ENCODE peak calls at places on chromosomes 1 and 21, in four cellular contexts. R is K562, O is HepG2, F is SK-N-SH. G is an unnamed sample.

GRCh38 chr1:160522622-160523345 is at the start of gene SLAMF6:
- DNase-seq in R (peak; percentile 27), O (no peak), F (no peak), G (no peak)

GRCh38 chr1:7371926-7372325 is 399.2 kb upstream of the VAMP3 start:
- DNase-seq in R (no peak), O (no peak), F (no peak), G (no peak)

GRCh38 chr1:219806642-219807041 is 121.7 kb downstream of the SLC30A10 start:
- DNase-seq in R (no peak), O (no peak), F (no peak), G (no peak)

GRCh38 chr1:196063307-196063706 is 544.9 kb downstream of the KCNT2 start:
- DNase-seq in R (no peak), O (no peak), F (no peak), G (peak; percentile 27)

GRCh38 chr1:204560590-204560989 is 44.4 kb downstream of the MDM4 start:
- DNase-seq in R (no peak), O (no peak), F (no peak), G (no peak)

GRCh38 chr1:88021529-88021928 is 662.5 kb upstream of the PKN2 start:
- DNase-seq in R (no peak), O (no peak), F (no peak), G (no peak)

GRCh38 chr1:208641881-208642280 is 397.7 kb upstream of the PLXNA2 start:
- DNase-seq in R (no peak), O (no peak), F (no peak), G (no peak)

GRCh38 chr1:46166521-46167462 is 8.1 kb upstream of the TSPAN1 start:
- DNase-seq in R (no peak), O (no peak), F (peak; percentile 14), G (no peak)

GRCh38 chr1:57422271-57423134 is 1.4 kb downstream of the DAB1 start:
- DNase-seq in R (no peak), O (no peak), F (peak; percentile 73), G (no peak)

GRCh38 chr1:65075123-65075976 is 72.7 kb upstream of the AK4 start:
- DNase-seq in R (peak; percentile 32), O (peak; percentile 57), F (peak; percentile 62), G (peak; percentile 59)

GRCh38 chr1:40640314-40641076 is 25.0 kb downstream of the RIMS3 start:
- DNase-seq in R (no peak), O (no peak), F (no peak), G (no peak)

GRCh38 chr1:31706384-31707058 is 2.7 kb upstream of the COL16A1 start:
- DNase-seq in R (no peak), O (no peak), F (peak; percentile 85), G (no peak)

GRCh38 chr1:49229555-49229954 is 452.9 kb upstream of the BEND5 start:
- DNase-seq in R (no peak), O (no peak), F (no peak), G (no peak)

GRCh38 chr1:64654519-64655341 is 90.1 kb upstream of the RAVER2 start:
- DNase-seq in R (no peak), O (no peak), F (no peak), G (no peak)

GRCh38 chr21:15255359-15256157 is 190.8 kb upstream of the NRIP1 start:
- DNase-seq in R (no peak), O (no peak), F (no peak), G (no peak)

GRCh38 chr1:153532769-153533599 is 2.8 kb downstream of the S100A6 start:
- DNase-seq in R (peak; percentile 87), O (peak; percentile 72), F (no peak), G (peak; percentile 81)

GRCh38 chr1:100810360-100810759 is 84.3 kb downstream of the EXTL2 start:
- DNase-seq in R (no peak), O (no peak), F (no peak), G (no peak)

GRCh38 chr1:217369996-217370551 is 260.8 kb downstream of the GPATCH2 start:
- DNase-seq in R (no peak), O (no peak), F (no peak), G (no peak)

GRCh38 chr1:190436615-190437014 is 41.0 kb downstream of the BRINP3 start:
- DNase-seq in R (no peak), O (peak; percentile 15), F (peak; percentile 19), G (peak; percentile 36)

GRCh38 chr1:154791292-154792278 is 78.5 kb downstream of the KCNN3 start:
- DNase-seq in R (peak; percentile 31), O (no peak), F (no peak), G (peak; percentile 21)

GRCh38 chr1:85569737-85570404 is 10.7 kb upstream of the CCN1 start:
- DNase-seq in R (no peak), O (no peak), F (no peak), G (no peak)

GRCh38 chr1:45329445-45329844 is 2.8 kb downstream of the HPDL start:
- DNase-seq in R (no peak), O (no peak), F (no peak), G (no peak)

GRCh38 chr1:77524038-77524437 is 158.4 kb downstream of the ZZZ3 start:
- DNase-seq in R (no peak), O (no peak), F (no peak), G (no peak)

GRCh38 chr1:2980073-2980791 is 41.0 kb upstream of the ACTRT2 start:
- DNase-seq in R (no peak), O (no peak), F (no peak), G (no peak)

GRCh38 chr1:113871597-113872113 is at the start of gene PTPN22:
- DNase-seq in R (no peak), O (no peak), F (no peak), G (no peak)

GRCh38 chr1:64875606-64876005 is 90.7 kb downstream of the JAK1 start:
- DNase-seq in R (no peak), O (no peak), F (no peak), G (no peak)

GRCh38 chr1:67126111-67126746 is 8.5 kb downstream of the C1orf141 start:
- DNase-seq in R (no peak), O (no peak), F (no peak), G (no peak)

GRCh38 chr1:2356911-2357845 is 34.2 kb downstream of the MORN1 start:
- DNase-seq in R (no peak), O (no peak), F (no peak), G (no peak)

GRCh38 chr21:46216132-46216747 is 12.3 kb downstream of the LSS start:
- DNase-seq in R (no peak), O (no peak), F (no peak), G (no peak)

GRCh38 chr1:46760558-46761166 is 38.2 kb upstream of the CYP4B1 start:
- DNase-seq in R (no peak), O (no peak), F (no peak), G (no peak)

GRCh38 chr21:29078884-29079765 is 5.7 kb upstream of the CCT8 start:
- DNase-seq in R (no peak), O (no peak), F (no peak), G (no peak)

GRCh38 chr1:108097057-108097456 is 103.1 kb downstream of the SLC25A24 start:
- DNase-seq in R (no peak), O (no peak), F (no peak), G (no peak)

GRCh38 chr21:42542196-42542595 is 28.5 kb downstream of the SLC37A1 start:
- DNase-seq in R (no peak), O (no peak), F (no peak), G (no peak)

GRCh38 chr1:24362982-24363614 is 43.9 kb downstream of the GRHL3 start:
- DNase-seq in R (no peak), O (no peak), F (no peak), G (peak; percentile 39)

GRCh38 chr1:24366707-24367106 is 46.9 kb downstream of the STPG1 start:
- DNase-seq in R (no peak), O (no peak), F (no peak), G (no peak)

GRCh38 chr1:24364605-24364974 is 45.4 kb downstream of the GRHL3 start:
- DNase-seq in R (no peak), O (no peak), F (no peak), G (peak; percentile 70)

GRCh38 chr1:24363994-24364393 is 44.8 kb downstream of the GRHL3 start:
- DNase-seq in R (no peak), O (no peak), F (no peak), G (no peak)

DNA sequence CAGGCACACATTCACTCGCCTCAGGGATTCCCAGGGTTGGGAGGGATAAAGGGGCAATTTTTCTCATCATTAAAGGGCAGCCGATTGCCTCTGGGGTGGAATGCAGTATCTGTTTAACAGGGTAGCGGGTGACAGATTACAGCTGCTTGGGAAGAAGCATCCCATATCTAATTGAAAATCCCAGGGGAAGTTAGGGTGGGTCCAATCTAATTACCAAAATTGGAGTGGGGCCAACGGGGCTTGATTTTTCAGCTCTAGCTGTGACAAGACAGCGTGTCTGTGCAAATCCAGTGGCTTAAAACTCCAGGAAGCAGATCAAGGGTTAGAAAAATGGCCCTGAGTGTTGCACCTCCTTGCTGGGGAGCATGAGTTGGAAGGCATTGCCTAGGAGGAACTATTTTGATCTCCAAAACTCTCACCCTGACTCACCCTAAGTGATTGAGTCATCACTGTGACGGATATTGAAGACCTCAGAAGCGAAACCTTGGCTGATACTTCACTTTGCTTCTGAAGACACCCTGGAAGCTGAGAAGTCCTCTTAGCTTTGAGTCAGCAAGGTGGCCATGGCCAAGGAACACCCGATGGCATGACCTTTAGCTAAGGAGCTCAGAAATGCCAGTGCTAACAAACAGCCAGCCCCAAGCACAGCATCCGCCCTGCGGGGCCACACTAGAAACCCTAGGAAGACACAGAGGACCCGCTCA is 46.0 kb downstream of the GRHL3 start:
- DNase-seq in R (peak; percentile 35), O (no peak), F (peak; percentile 76), G (peak; percentile 98)
- TF ChIP-seq ELF1 in R (no peak), O (no peak), F (no peak), G (no peak)

DNA sequence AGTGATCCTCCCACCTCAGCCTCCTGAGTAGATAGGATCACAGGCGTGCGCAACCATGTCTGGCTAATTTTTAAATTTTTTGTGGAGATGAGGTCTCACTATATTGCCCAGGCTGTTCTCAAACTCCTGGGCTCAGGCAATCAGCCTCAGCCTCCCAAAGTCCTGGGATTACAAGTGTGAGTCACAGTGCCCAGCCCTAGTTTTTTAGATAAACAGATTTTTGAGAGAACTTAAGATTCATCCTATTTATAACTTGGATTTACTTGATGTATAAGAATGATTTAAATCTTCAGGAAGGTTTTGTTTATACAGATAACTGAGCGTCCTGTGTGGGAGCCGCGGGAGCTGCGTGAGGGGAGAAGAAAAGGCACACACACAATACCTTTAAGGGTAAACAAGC is 26.2 kb downstream of the HEYL start:
- DNase-seq in R (no peak), O (no peak), F (no peak), G (no peak)
- H3K27ac ChIP-seq in R (no peak overlapping the region), O (no peak overlapping the region), F (no peak overlapping the region), G (no peak overlapping the region)

GRCh38 chr1:235246022-235246948 is 81.7 kb downstream of the ARID4B start:
- DNase-seq in R (no peak), O (no peak), F (no peak), G (no peak)
- TF ChIP-seq ELF1 in R (no peak), O (no peak), F (no peak), G (no peak)

DNA sequence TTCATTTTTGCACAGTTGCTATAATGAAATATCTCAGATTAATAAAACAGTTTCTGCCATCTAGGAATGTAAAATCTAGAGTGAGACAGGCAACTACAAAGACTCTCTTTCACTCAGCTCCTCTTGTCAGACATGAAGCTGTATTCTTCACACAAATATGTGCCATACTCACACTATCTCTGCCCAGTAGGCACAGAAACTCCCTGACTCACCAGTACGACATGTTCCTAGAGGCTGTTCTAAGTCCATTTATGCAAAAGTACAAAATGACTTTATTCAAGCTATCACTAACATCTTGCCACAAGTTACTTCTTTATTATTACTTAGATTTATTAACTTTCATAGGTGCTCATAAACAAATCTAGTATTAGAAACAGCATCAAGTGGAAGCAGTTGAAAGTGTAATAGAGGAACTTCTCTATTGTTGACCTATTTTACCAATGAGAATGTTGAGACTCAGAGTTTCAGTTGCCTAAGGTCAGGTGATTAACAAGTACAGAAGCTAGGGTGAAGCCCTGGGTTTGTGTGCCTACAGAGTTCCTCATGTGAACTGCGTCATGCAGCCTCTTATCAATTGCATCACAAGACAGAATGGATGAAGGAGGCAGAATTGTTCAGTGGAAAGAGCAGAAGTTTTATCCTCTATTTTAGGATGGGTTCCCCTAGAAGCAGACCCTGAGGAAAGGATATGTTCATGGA is 98.9 kb downstream of the RGS2 start:
- DNase-seq in R (no peak), O (no peak), F (no peak), G (no peak)
- H3K27ac ChIP-seq in R (no peak overlapping the region), O (no peak overlapping the region), F (no peak overlapping the region), G (no peak overlapping the region)